ENCODE peak calls at places on chromosome 16, in seven cellular contexts. P is GM12878, Z is H1, V is SK-N-SH, C is GM12891, O is K562, N is HepG2. K is an unnamed sample.

GRCh38 chr16:71367243-71367976 is 8.9 kb downstream of the CALB2 start:
- DNase-seq in O (peak), V (peak), P (peak), C (peak), N (peak), Z (peak), K (peak)

GRCh38 chr16:69465083-69465721 is 40.8 kb downstream of the CYB5B start:
- DNase-seq in N (peak), V (no peak), C (no peak), O (no peak), P (peak), Z (no peak), K (no peak)

GRCh38 chr16:12961621-12962020 is 60.2 kb downstream of the SHISA9 start:
- DNase-seq in N (no peak), Z (no peak), O (no peak), C (no peak), P (no peak), V (no peak), K (no peak)

GRCh38 chr16:3246876-3247275 is 9.6 kb downstream of the MEFV start:
- DNase-seq in O (no peak), V (no peak), N (no peak), C (no peak), P (no peak), Z (no peak), K (no peak)

GRCh38 chr16:10827691-10828341 is 9.2 kb upstream of the TVP23A start:
- DNase-seq in Z (no peak), P (no peak), O (no peak), C (no peak), V (no peak), N (no peak), K (no peak)

GRCh38 chr16:82183004-82183397 is 13.0 kb upstream of the MPHOSPH6 start:
- DNase-seq in N (no peak), C (no peak), P (no peak), O (no peak), Z (no peak), V (no peak), K (no peak)

GRCh38 chr16:59392911-59393310 is 658.8 kb upstream of the GOT2 start:
- DNase-seq in P (no peak), V (no peak), O (no peak), N (no peak), Z (no peak), C (no peak), K (no peak)

GRCh38 chr16:19295393-19295792 is 9.9 kb downstream of the CLEC19A start:
- DNase-seq in V (no peak), O (no peak), C (no peak), N (no peak), Z (no peak), P (no peak), K (no peak)

GRCh38 chr16:73949574-73950348 is 346.9 kb upstream of the PSMD7 start:
- DNase-seq in Z (no peak), N (no peak), V (no peak), O (no peak), C (no peak), P (no peak), K (no peak)

GRCh38 chr16:20906225-20906870 is 5.8 kb downstream of the LYRM1 start:
- DNase-seq in Z (no peak), O (no peak), C (no peak), P (no peak), N (no peak), V (no peak), K (no peak)

GRCh38 chr16:4053663-4054479 is 62.4 kb downstream of the ADCY9 start:
- DNase-seq in Z (no peak), C (no peak), P (no peak), O (no peak), N (no peak), V (no peak), K (no peak)

GRCh38 chr16:25841776-25842175 is 150.0 kb downstream of the HS3ST4 start:
- DNase-seq in N (no peak), P (no peak), C (no peak), V (no peak), O (no peak), Z (no peak), K (no peak)

GRCh38 chr16:25033852-25034251 is 18.7 kb upstream of the ARHGAP17 start:
- DNase-seq in N (no peak), C (no peak), O (no peak), P (no peak), V (no peak), Z (no peak), K (no peak)

GRCh38 chr16:84514874-84515835 is 10.7 kb upstream of the MEAK7 start:
- DNase-seq in V (no peak), Z (no peak), C (peak), N (peak), O (no peak), P (peak), K (peak)

GRCh38 chr16:84379731-84380369 is 11.5 kb downstream of the ATP2C2 start:
- DNase-seq in P (no peak), Z (no peak), N (no peak), V (no peak), C (no peak), O (no peak), K (no peak)

GRCh38 chr16:14289692-14290340 is 218.7 kb downstream of the MRTFB start:
- DNase-seq in P (no peak), C (no peak), Z (no peak), O (peak), V (peak), N (peak), K (no peak)

GRCh38 chr16:11914759-11915643 is 755 bp downstream of the GSPT1 start:
- DNase-seq in V (peak), P (no peak), O (peak), C (peak), Z (no peak), N (no peak), K (peak)

GRCh38 chr16:66204761-66205160 is 161.7 kb upstream of the CDH5 start:
- DNase-seq in V (no peak), Z (no peak), C (no peak), O (no peak), N (no peak), P (no peak), K (no peak)

GRCh38 chr16:55711959-55712876 is 56.4 kb downstream of the SLC6A2 start:
- DNase-seq in P (no peak), Z (no peak), O (peak), C (peak), N (peak), V (peak), K (peak)

GRCh38 chr16:56689171-56689570 is 6.9 kb downstream of the MT1X start:
- DNase-seq in O (no peak), V (no peak), N (no peak), P (no peak), Z (no peak), C (no peak), K (no peak)

GRCh38 chr16:5354645-5355044 is 257.1 kb upstream of the EEF2KMT start:
- DNase-seq in P (no peak), O (no peak), Z (no peak), C (no peak), V (no peak), N (no peak), K (no peak)

GRCh38 chr16:69917739-69918138 is 33.4 kb upstream of the CLEC18A start:
- DNase-seq in O (no peak), C (no peak), N (no peak), V (no peak), P (no peak), Z (peak), K (no peak)

GRCh38 chr16:19304670-19305240 is 19.2 kb downstream of the CLEC19A start:
- DNase-seq in C (no peak), P (no peak), N (no peak), V (no peak), O (no peak), Z (no peak), K (no peak)

GRCh38 chr16:50806099-50807062 is 64.5 kb downstream of the CYLD start:
- DNase-seq in O (peak), Z (peak), N (peak), C (peak), P (peak), V (peak), K (peak)

GRCh38 chr16:50812046-50812445 is 70.2 kb downstream of the CYLD start:
- DNase-seq in Z (no peak), O (no peak), C (no peak), N (no peak), V (no peak), P (no peak), K (no peak)

GRCh38 chr16:50810241-50810965 is 68.5 kb downstream of the CYLD start:
- DNase-seq in Z (no peak), O (no peak), N (no peak), V (no peak), C (no peak), P (no peak), K (no peak)

GRCh38 chr16:50809561-50809960 is 67.7 kb downstream of the CYLD start:
- DNase-seq in P (no peak), O (no peak), N (no peak), C (no peak), V (no peak), Z (no peak), K (no peak)

DNA sequence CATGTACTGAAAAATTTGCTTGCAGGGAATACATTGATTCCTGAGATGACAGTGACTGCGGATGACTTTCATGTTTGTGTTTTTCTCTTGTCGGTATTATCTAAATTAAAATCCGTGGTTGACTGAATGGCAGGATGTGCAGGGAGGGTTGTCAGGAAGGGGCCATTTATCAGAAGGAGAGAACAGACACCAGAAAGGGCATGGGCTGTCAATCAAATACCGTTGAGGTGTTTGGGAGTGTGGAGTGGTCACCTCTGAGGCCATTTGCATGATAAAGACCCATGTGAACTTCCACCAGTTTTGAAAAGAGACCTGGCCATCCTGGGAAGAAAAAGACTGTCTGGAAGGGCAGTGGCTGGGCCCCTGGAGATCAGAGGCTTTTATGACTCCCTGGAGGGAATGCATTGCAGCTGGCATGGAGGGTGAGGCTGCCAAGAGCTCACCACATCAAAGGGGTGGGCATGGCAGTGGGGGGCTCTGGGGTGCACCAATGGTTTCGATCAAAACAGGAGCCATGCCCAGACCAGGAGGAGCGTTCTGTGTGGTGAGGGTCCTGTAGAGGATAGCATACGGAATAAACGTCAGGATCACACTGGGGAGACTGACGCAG is 67.1 kb downstream of the CYLD start:
- DNase-seq in V (no peak), N (no peak), C (no peak), O (no peak), P (no peak), Z (no peak), K (no peak)
- TF ChIP-seq TAF1 in V (no peak), N (no peak), C (no peak), O (no peak), P (no peak), Z (no peak), K (no peak)

DNA sequence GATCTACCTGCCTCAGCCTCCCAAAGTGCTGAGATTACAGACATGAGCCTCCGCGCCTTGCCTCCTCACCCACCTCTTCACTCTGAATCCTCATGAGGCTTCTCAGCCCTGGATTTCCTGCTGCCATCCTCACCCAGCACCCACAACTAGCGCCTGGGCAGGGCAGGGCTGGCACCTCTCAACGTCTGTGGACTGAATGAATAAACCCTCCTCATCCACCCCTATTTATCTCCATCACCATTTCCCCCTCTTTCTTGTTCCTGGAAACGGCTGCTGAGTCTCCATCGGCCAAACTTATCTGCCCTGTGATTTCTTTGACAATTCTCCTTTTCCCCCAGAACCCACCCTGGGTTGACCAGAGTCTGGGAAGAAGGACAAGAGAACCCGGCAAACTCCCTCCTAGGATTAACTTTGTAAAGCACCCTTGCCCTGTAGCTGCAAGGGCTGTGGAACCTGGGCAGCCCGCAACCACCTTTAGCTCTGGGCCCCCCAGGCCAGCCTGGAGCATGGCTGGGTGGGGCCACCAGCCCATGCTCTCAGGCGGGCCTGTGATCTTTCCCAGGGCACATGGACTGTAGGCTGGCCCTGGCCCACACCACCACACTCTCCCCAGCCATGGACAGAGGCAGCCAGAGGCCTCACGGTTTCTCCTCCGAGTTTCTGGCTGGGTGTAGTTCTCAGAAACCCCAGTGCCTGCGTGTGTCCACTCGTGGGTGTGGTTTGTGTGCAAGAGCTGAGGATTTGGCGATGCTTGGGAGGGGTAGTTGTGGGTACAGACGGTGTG is 2.4 kb downstream of the SPN start:
- DNase-seq in P (no peak), N (no peak), Z (no peak), O (peak), C (no peak), V (no peak), K (no peak)
- TF ChIP-seq TAF1 in P (no peak), N (no peak), Z (no peak), O (no peak), C (no peak), V (no peak), K (no peak)

GRCh38 chr16:30882429-30883310 is 11.2 kb downstream of the BCL7C start:
- DNase-seq in O (no peak), C (no peak), P (no peak), Z (no peak), V (no peak), N (no peak), K (no peak)

GRCh38 chr16:30875881-30876791 is 17.7 kb downstream of the BCL7C start:
- DNase-seq in P (peak), Z (no peak), N (no peak), O (no peak), V (peak), C (peak), K (peak)

GRCh38 chr16:30874244-30874820 is 19.5 kb downstream of the BCL7C start:
- DNase-seq in V (no peak), P (no peak), N (no peak), O (no peak), C (no peak), Z (no peak), K (no peak)

GRCh38 chr16:30874821-30875717 is 18.8 kb downstream of the BCL7C start:
- DNase-seq in V (peak), P (peak), O (peak), Z (no peak), C (peak), N (peak), K (peak)

DNA sequence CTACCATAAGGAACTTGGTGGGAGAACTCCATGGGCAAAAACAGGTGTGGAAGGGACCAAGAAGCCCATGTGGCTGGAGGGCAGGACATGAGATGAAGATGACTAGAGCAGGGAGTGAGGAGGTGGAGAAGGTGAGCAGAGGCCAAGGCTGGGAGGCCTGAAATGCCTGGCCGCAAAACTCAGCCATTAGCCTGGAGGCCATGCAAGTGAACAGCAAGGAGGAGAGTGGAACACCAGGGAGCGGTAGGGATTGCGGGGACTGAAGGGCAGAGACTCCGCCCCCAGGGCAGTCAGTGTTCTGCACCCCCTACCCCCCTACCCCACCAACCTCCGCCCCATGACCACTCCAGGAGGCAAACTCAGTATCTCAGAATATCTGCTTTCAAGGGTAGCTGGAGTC is 17.0 kb downstream of the BCL7C start:
- DNase-seq in P (no peak), N (peak), C (no peak), Z (no peak), V (peak), O (peak), K (no peak)
- TF ChIP-seq TAF1 in P (no peak), N (peak), C (no peak), Z (peak), V (no peak), O (no peak), K (no peak)

GRCh38 chr16:89709716-89710480 is 8.4 kb upstream of the SPATA2L start:
- DNase-seq in N (no peak), Z (no peak), O (no peak), V (no peak), P (no peak), C (no peak), K (no peak)

GRCh38 chr16:89712476-89712805 is 8.3 kb downstream of the VPS9D1 start:
- DNase-seq in N (no peak), P (no peak), O (peak), C (no peak), V (peak), Z (no peak), K (no peak)

GRCh38 chr16:89710709-89711564 is 9.4 kb upstream of the SPATA2L start:
- DNase-seq in O (no peak), C (no peak), P (no peak), Z (no peak), N (no peak), V (no peak), K (no peak)

GRCh38 chr16:89709166-89709565 is 7.7 kb upstream of the SPATA2L start:
- DNase-seq in O (no peak), P (no peak), C (no peak), N (no peak), V (no peak), Z (no peak), K (no peak)

GRCh38 chr16:89711601-89712475 is 8.9 kb downstream of the VPS9D1 start:
- DNase-seq in C (peak), Z (no peak), N (no peak), V (peak), O (peak), P (no peak), K (peak)
- TF ChIP-seq TAF1 in C (peak), Z (peak), N (no peak), V (no peak), O (peak), P (peak), K (peak)

DNA sequence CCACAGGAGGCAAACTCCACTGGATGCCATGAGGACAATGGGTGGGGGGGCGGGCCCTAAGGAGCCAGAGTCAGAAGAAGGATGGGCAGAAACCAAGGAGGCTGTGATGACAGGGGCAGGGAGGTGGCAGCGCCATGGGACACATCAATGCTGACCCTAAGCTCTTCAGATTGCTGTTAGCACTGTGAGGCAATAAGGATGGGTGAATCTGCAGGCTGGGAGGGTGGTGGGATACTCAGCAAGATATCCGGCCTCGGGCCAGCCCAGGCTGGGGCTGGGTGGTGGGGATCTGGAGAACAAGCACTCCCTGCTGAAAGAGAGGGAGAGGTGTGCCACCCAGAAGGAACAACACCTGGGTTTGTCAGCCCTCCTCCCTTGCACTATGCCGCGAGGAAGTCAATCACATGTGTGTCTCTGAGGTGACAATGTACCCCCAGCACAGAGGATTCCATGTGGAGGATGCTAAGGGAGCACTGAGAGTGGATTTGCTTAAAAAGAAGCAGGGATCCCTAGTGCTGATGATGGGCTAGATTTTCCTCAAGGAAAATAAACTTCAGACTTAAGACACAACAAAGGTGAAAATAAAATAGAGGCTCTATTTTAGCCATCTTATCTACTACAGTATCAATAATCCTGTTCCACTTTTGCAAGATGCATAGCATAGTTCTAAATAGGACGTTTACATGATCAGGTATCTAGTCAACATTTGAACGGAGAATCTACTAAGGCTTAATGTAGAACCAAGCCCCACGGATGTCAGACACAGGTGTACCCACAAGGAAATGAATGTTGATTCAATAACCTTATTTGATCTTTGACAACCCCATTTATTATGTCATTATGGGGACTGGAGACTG is 22.6 kb downstream of the SMPD3 start:
- DNase-seq in O (no peak), Z (no peak), C (no peak), P (no peak), V (no peak), N (no peak), K (no peak)
- TF ChIP-seq TAF1 in O (no peak), Z (no peak), C (no peak), P (no peak), V (no peak), N (no peak), K (no peak)

GRCh38 chr16:48218473-48218872 is 25.6 kb upstream of the LONP2 start:
- DNase-seq in O (no peak), V (no peak), Z (no peak), C (no peak), N (no peak), P (no peak), K (no peak)

GRCh38 chr16:48212033-48212432 is 32.1 kb upstream of the LONP2 start:
- DNase-seq in Z (no peak), O (no peak), N (no peak), V (no peak), P (no peak), C (no peak), K (no peak)

GRCh38 chr16:48220891-48221290 is 23.2 kb upstream of the LONP2 start:
- DNase-seq in C (no peak), P (no peak), O (no peak), N (no peak), V (no peak), Z (no peak), K (no peak)

GRCh38 chr16:48215738-48216137 is 28.4 kb upstream of the LONP2 start:
- DNase-seq in V (no peak), O (no peak), C (no peak), P (no peak), Z (no peak), N (peak), K (no peak)

GRCh38 chr16:48217708-48218107 is 26.4 kb upstream of the LONP2 start:
- DNase-seq in N (no peak), V (no peak), P (no peak), O (no peak), Z (no peak), C (no peak), K (no peak)
- TF ChIP-seq TAF1 in N (no peak), V (no peak), P (no peak), O (no peak), Z (no peak), C (no peak), K (no peak)

GRCh38 chr16:75307506-75307905 is 56.1 kb upstream of the BCAR1 start:
- DNase-seq in C (no peak), P (no peak), O (no peak), Z (no peak), N (no peak), V (no peak), K (no peak)

GRCh38 chr16:75305364-75306101 is 54.1 kb upstream of the BCAR1 start:
- DNase-seq in V (peak), C (no peak), Z (no peak), P (peak), N (peak), O (peak), K (no peak)

GRCh38 chr16:75306102-75306762 is 54.8 kb upstream of the BCAR1 start:
- DNase-seq in V (no peak), N (peak), P (no peak), C (no peak), Z (no peak), O (no peak), K (no peak)

GRCh38 chr16:75301804-75302203 is 50.4 kb upstream of the BCAR1 start:
- DNase-seq in V (no peak), N (no peak), P (no peak), Z (no peak), C (no peak), O (no peak), K (no peak)

GRCh38 chr16:75304521-75305363 is 53.3 kb upstream of the BCAR1 start:
- DNase-seq in N (peak), Z (no peak), P (no peak), V (no peak), C (no peak), O (peak), K (no peak)
- TF ChIP-seq TAF1 in N (no peak), Z (no peak), P (no peak), V (no peak), C (no peak), O (no peak), K (no peak)

K was measured in GM12892.